ENCODE peak calls at places on chromosomes 5 and 9, in nine cellular contexts. Y is Calu3; D is mesendoderm; G is heart left ventricle; H is lung microvascular endothelial cell; T is NCI-H526 treated with DMSO at 0.1 percent for 48 hours; L is activated CD4-positive, alpha-beta T cell treated with anti-CD3 and anti-CD28 coated beads, Interleukin-2, amount 50 U/mL, for 48 hours; O is left cardiac atrium; N is NCI-H1436. A is an unnamed sample.

GRCh38 chr5:175629793-175630192 is 28.1 kb upstream of the HRH2 start:
- DNase-seq in L (no peak), O (no peak), Y (no peak), T (no peak), G (no peak), N (no peak), H (no peak), D (no peak), A (no peak)

GRCh38 chr9:335373-335772 is 120.7 kb downstream of the DOCK8 start:
- DNase-seq in O (no peak), Y (no peak), D (no peak), T (no peak), L (no peak), N (no peak), H (no peak), G (no peak), A (no peak)

GRCh38 chr9:114273461-114273881 is 49.4 kb upstream of the ORM1 start:
- DNase-seq in L (no peak), H (no peak), Y (no peak), N (no peak), O (peak), G (no peak), T (no peak), D (no peak), A (peak)

GRCh38 chr9:127097683-127098082 is 24.8 kb downstream of the ANGPTL2 start:
- DNase-seq in L (no peak), O (no peak), Y (no peak), H (no peak), G (no peak), D (no peak), T (no peak), N (no peak), A (no peak)

GRCh38 chr9:114588150-114588663 is 638 bp downstream of the ATP6V1G1 start:
- DNase-seq in N (no peak), O (no peak), H (peak), D (no peak), T (no peak), L (no peak), Y (no peak), G (no peak), A (no peak)

GRCh38 chr5:144422025-144422424 is 251.4 kb downstream of the KCTD16 start:
- DNase-seq in G (no peak), D (peak), L (no peak), N (no peak), O (no peak), Y (no peak), T (no peak), H (no peak), A (no peak)

GRCh38 chr5:159210306-159210722 is 961 bp upstream of the RNF145 start:
- DNase-seq in G (no peak), Y (peak), H (no peak), L (no peak), N (no peak), D (peak), T (no peak), O (no peak), A (no peak)

GRCh38 chr5:142947427-142947709 is 177.2 kb downstream of the ARHGAP26 start:
- DNase-seq in G (no peak), Y (no peak), D (no peak), L (no peak), T (no peak), H (no peak), N (no peak), O (no peak), A (no peak)

GRCh38 chr5:57193757-57194413 is 20.0 kb downstream of the GPBP1 start:
- DNase-seq in D (no peak), Y (no peak), L (no peak), H (no peak), N (no peak), O (no peak), G (no peak), T (no peak), A (no peak)

GRCh38 chr5:6081727-6082210 is 296.6 kb downstream of the MED10 start:
- DNase-seq in N (peak), D (no peak), Y (no peak), T (no peak), H (no peak), O (no peak), L (no peak), G (no peak), A (no peak)

GRCh38 chr5:90853759-90854515 is 295.3 kb downstream of the ADGRV1 start:
- DNase-seq in H (peak), N (no peak), D (no peak), L (no peak), O (no peak), G (no peak), T (no peak), Y (no peak), A (no peak)

GRCh38 chr9:95729066-95729465 is 146.4 kb upstream of the ERCC6L2 start:
- DNase-seq in Y (no peak), T (no peak), G (no peak), N (no peak), H (no peak), L (no peak), O (no peak), D (no peak), A (no peak)

GRCh38 chr9:111842313-111842712 is 47.6 kb upstream of the SHOC1 start:
- DNase-seq in D (no peak), O (no peak), Y (no peak), T (no peak), G (no peak), L (no peak), N (no peak), H (no peak), A (no peak)

A was measured in type B pancreatic cell.